ENCODE peak calls at places on chromosomes 5 and 9, in five cellular contexts. One of them, this sample, is unnamed.

GRCh38 chr5:58940446-58940845 is 357.6 kb downstream of the RAB3C start:
- DNase-seq in stomach: no peak
- DNase-seq in kidney epithelial cell: no peak
- DNase-seq in RWPE2: no peak
- DNase-seq in Calu3: no peak
- DNase-seq in this sample: no peak

GRCh38 chr9:117411547-117411946 is 3.3 kb downstream of the ASTN2 start:
- DNase-seq in stomach: peak; percentile 71
- DNase-seq in kidney epithelial cell: no peak
- DNase-seq in RWPE2: no peak
- DNase-seq in Calu3: peak; percentile 8
- DNase-seq in this sample: peak; percentile 6

GRCh38 chr9:108933231-108933630 is 693 bp downstream of the ELP1 start:
- DNase-seq in stomach: no peak
- DNase-seq in kidney epithelial cell: peak; percentile 5
- DNase-seq in RWPE2: no peak
- DNase-seq in Calu3: no peak
- DNase-seq in this sample: peak; percentile 10

GRCh38 chr5:32051796-32052195 is 122.3 kb downstream of the GOLPH3 start:
- DNase-seq in stomach: no peak
- DNase-seq in kidney epithelial cell: no peak
- DNase-seq in RWPE2: no peak
- DNase-seq in Calu3: no peak
- DNase-seq in this sample: no peak

GRCh38 chr5:16992006-16992405 is 55.9 kb upstream of the MYO10 start:
- DNase-seq in stomach: no peak
- DNase-seq in kidney epithelial cell: peak; percentile 63
- DNase-seq in RWPE2: no peak
- DNase-seq in Calu3: peak; percentile 17
- DNase-seq in this sample: no peak

GRCh38 chr9:71001780-71002386 is 119.5 kb downstream of the TRPM3 start:
- DNase-seq in stomach: peak; percentile 49
- DNase-seq in kidney epithelial cell: peak; percentile 9
- DNase-seq in RWPE2: no peak
- DNase-seq in Calu3: peak; percentile 63
- DNase-seq in this sample: no peak

GRCh38 chr5:132747064-132747692 is at the start of gene CCNI2:
- DNase-seq in stomach: peak; percentile 66
- DNase-seq in kidney epithelial cell: no peak
- DNase-seq in RWPE2: no peak
- DNase-seq in Calu3: peak; percentile 68
- DNase-seq in this sample: no peak

GRCh38 chr9:90112791-90113190 is 508.0 kb downstream of the GADD45G start:
- DNase-seq in stomach: no peak
- DNase-seq in kidney epithelial cell: no peak
- DNase-seq in RWPE2: no peak
- DNase-seq in Calu3: no peak
- DNase-seq in this sample: no peak

GRCh38 chr5:71887680-71888079 is 168.6 kb downstream of the CARTPT start:
- DNase-seq in stomach: no peak
- DNase-seq in kidney epithelial cell: peak; percentile 69
- DNase-seq in RWPE2: no peak
- DNase-seq in Calu3: peak; percentile 35
- DNase-seq in this sample: peak; percentile 45

GRCh38 chr5:98570661-98571181 is 202.7 kb upstream of the RGMB start:
- DNase-seq in stomach: no peak
- DNase-seq in kidney epithelial cell: no peak
- DNase-seq in RWPE2: no peak
- DNase-seq in Calu3: no peak
- DNase-seq in this sample: no peak

GRCh38 chr9:91163773-91164471 is 197.8 kb downstream of the AUH start:
- DNase-seq in stomach: no peak
- DNase-seq in kidney epithelial cell: no peak
- DNase-seq in RWPE2: no peak
- DNase-seq in Calu3: no peak
- DNase-seq in this sample: no peak

GRCh38 chr9:83359039-83359438 is 179.2 kb downstream of the FRMD3 start:
- DNase-seq in stomach: no peak
- DNase-seq in kidney epithelial cell: no peak
- DNase-seq in RWPE2: no peak
- DNase-seq in Calu3: no peak
- DNase-seq in this sample: no peak

GRCh38 chr5:35046754-35047153 is 995 bp downstream of the AGXT2 start:
- DNase-seq in stomach: no peak
- DNase-seq in kidney epithelial cell: no peak
- DNase-seq in RWPE2: peak; percentile 83
- DNase-seq in Calu3: no peak
- DNase-seq in this sample: no peak

GRCh38 chr5:134290443-134290842 is 64.6 kb upstream of the PPP2CA start:
- DNase-seq in stomach: no peak
- DNase-seq in kidney epithelial cell: no peak
- DNase-seq in RWPE2: no peak
- DNase-seq in Calu3: no peak
- DNase-seq in this sample: no peak

GRCh38 chr5:68071243-68071642 is 144.3 kb upstream of the PIK3R1 start:
- DNase-seq in stomach: no peak
- DNase-seq in kidney epithelial cell: no peak
- DNase-seq in RWPE2: no peak
- DNase-seq in Calu3: no peak
- DNase-seq in this sample: no peak

GRCh38 chr5:168347786-168348414 is 56.5 kb downstream of the WWC1 start:
- DNase-seq in stomach: no peak
- DNase-seq in kidney epithelial cell: no peak
- DNase-seq in RWPE2: no peak
- DNase-seq in Calu3: peak; percentile 73
- DNase-seq in this sample: no peak
- TF ChIP-seq CTCF in stomach: no peak
- TF ChIP-seq CTCF in kidney epithelial cell: no peak
- TF ChIP-seq CTCF in RWPE2: no peak
- TF ChIP-seq CTCF in Calu3: no peak
- TF ChIP-seq CTCF in this sample: no peak

DNA sequence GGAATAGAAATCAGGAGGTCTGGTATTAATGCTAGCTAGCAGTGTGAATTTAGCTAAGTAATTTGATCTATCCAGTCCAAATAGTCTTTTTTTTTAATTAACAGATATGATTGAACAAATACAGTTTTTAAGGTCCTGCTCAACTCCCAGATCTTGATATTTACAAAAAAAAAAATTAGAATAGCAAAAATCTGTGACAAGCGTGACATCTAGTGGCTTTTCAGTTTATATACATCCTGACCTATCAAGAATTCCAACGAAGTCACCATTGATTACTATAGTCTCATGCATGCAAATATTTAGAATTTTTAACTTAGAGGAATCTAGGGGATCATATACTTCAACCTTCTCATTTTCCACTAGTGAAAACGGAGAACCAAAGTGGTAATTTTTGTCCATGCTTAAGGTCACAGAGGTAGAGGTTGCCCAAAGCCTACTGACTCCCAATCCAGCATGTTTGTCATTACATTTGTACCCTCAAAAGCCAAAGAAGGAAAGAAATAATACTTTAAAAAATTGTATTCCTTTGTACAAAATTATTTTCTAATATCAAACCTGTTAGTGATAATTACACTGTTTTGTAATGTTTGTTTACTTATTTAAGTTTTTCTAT is 17.6 kb upstream of the TARS1 start:
- DNase-seq in stomach: no peak
- DNase-seq in kidney epithelial cell: no peak
- DNase-seq in RWPE2: no peak
- DNase-seq in Calu3: no peak
- DNase-seq in this sample: no peak
- TF ChIP-seq CTCF in stomach: no peak
- TF ChIP-seq CTCF in kidney epithelial cell: peak; percentile 24
- TF ChIP-seq CTCF in RWPE2: peak; percentile 91
- TF ChIP-seq CTCF in Calu3: peak; percentile 17
- TF ChIP-seq CTCF in this sample: peak; percentile 38

DNA sequence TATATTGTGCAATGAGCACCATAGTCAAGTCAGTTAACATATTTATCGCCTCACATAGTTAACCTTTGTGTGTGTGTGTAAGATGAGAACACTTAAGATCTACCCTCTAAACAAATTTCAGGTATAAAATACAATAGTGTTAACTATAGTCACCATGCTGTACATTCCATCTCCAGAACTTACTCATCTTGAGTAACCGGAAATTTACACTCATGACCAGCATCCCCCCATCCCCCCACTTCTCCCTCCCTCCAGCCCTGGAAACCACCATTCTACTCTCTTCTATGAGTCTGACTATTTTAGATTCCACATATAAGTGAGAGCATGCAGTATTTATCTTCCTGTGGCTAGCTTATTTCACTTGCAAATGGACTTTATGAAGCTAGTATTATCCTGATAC is 40.3 kb downstream of the ZNF354A start:
- DNase-seq in stomach: no peak
- DNase-seq in kidney epithelial cell: no peak
- DNase-seq in RWPE2: no peak
- DNase-seq in Calu3: no peak
- DNase-seq in this sample: no peak
- TF ChIP-seq CTCF in stomach: no peak
- TF ChIP-seq CTCF in kidney epithelial cell: no peak
- TF ChIP-seq CTCF in RWPE2: no peak
- TF ChIP-seq CTCF in Calu3: no peak
- TF ChIP-seq CTCF in this sample: no peak

DNA sequence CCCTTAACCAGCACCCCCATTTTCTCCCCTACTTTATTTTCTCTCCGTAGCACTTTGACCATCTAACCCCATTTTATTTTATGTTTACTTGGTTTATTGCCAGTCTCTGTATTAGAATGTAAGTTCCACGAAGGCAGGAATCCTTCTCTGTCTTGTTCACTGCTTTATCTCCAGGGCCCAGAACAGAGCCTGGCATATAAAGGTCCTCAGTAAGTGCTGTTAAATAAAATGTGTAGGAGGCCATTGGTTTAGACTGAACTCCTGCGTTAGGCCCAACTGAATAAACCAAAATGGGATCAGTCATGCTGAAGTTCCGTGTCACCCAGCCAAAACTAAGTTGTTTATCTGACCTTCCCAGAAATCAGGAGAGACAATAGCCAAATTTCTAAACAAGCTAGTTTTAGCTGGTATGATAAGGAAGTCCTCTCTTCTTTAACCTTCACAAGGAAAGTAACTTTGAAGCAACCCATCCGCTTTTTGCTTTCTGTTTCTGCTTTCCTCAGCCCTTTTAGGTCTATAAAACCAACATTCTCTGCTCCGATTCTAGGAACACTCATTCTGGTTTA is 29.0 kb upstream of the CCNJL start:
- DNase-seq in stomach: no peak
- DNase-seq in kidney epithelial cell: no peak
- DNase-seq in RWPE2: no peak
- DNase-seq in Calu3: no peak
- DNase-seq in this sample: no peak
- TF ChIP-seq CTCF in stomach: no peak
- TF ChIP-seq CTCF in kidney epithelial cell: no peak
- TF ChIP-seq CTCF in RWPE2: no peak
- TF ChIP-seq CTCF in Calu3: no peak
- TF ChIP-seq CTCF in this sample: no peak

GRCh38 chr5:14665949-14666741 is 1.6 kb downstream of the OTULIN start:
- DNase-seq in stomach: no peak
- DNase-seq in kidney epithelial cell: no peak
- DNase-seq in RWPE2: no peak
- DNase-seq in Calu3: peak; percentile 46
- DNase-seq in this sample: no peak
- TF ChIP-seq CTCF in stomach: no peak
- TF ChIP-seq CTCF in kidney epithelial cell: peak; percentile 15
- TF ChIP-seq CTCF in RWPE2: no peak
- TF ChIP-seq CTCF in Calu3: no peak
- TF ChIP-seq CTCF in this sample: peak; percentile 32

GRCh38 chr9:14441976-14442651 is 128.2 kb upstream of the NFIB start:
- DNase-seq in stomach: no peak
- DNase-seq in kidney epithelial cell: no peak
- DNase-seq in RWPE2: no peak
- DNase-seq in Calu3: no peak
- DNase-seq in this sample: no peak
- TF ChIP-seq CTCF in stomach: no peak
- TF ChIP-seq CTCF in kidney epithelial cell: peak; percentile 24
- TF ChIP-seq CTCF in RWPE2: peak; percentile 24
- TF ChIP-seq CTCF in Calu3: no peak
- TF ChIP-seq CTCF in this sample: peak; percentile 44